ENCODE peak calls at places on chromosome 14, in seven cellular contexts. J is astrocyte of the cerebellum, Y is HL-60, I is GM12878, D is neural progenitor cell, K is fibroblast of lung, A is ascending aorta. N is an unnamed sample.

GRCh38 chr14:33596211-33597080 is 354.4 kb downstream of the EGLN3 start:
- DNase-seq in J (no peak), Y (no peak), I (no peak), D (no peak), K (no peak), A (no peak), N (no peak)

GRCh38 chr14:40656301-40656700 is 950.4 kb upstream of the LRFN5 start:
- DNase-seq in J (no peak), Y (no peak), I (no peak), D (no peak), K (no peak), A (no peak), N (no peak)

GRCh38 chr14:105485720-105486332 is 860 bp upstream of the CRIP1 start:
- DNase-seq in J (no peak), Y (no peak), I (no peak), D (peak), K (no peak), A (no peak), N (no peak)

GRCh38 chr14:65237023-65237814 is 134.9 kb upstream of the MAX start:
- DNase-seq in J (no peak), Y (no peak), I (no peak), D (no peak), K (peak), A (no peak), N (no peak)

GRCh38 chr14:85084344-85084743 is 445.6 kb upstream of the FLRT2 start:
- DNase-seq in J (no peak), Y (no peak), I (no peak), D (no peak), K (no peak), A (no peak), N (no peak)

GRCh38 chr14:53331247-53331646 is 178.1 kb upstream of the DDHD1 start:
- DNase-seq in J (no peak), Y (no peak), I (no peak), D (no peak), K (peak), A (no peak), N (no peak)

GRCh38 chr14:92539875-92540274 is 26.3 kb downstream of the RIN3 start:
- DNase-seq in J (no peak), Y (no peak), I (no peak), D (no peak), K (no peak), A (no peak), N (no peak)

GRCh38 chr14:80567905-80568512 is 356.7 kb upstream of the DIO2 start:
- DNase-seq in J (no peak), Y (no peak), I (no peak), D (no peak), K (peak), A (no peak), N (no peak)

GRCh38 chr14:100408350-100409015 is 85.3 kb downstream of the SLC25A47 start:
- DNase-seq in J (peak), Y (peak), I (no peak), D (no peak), K (peak), A (no peak), N (no peak)

DNA sequence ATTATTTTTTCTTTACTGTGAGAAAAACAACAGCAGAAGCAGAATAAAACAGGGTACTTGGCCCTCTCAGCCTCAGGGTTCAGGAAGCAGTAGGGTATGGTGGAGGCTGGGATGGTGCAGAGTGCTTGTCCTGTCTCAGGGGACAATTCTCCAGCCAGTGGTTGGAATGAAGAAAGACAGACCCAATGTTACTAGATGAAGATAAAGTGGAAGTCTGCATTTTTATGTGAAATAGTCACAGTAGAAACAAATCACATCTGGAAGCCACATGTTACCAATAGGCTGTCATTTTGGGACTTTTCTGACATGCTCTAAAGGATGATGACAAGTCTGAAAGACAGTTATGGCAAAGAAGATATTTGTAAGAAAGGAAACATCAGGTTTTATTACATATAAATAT is 32.3 kb downstream of the PROX2 start:
- DNase-seq in J (no peak), Y (no peak), I (no peak), D (no peak), K (peak), A (no peak), N (peak)
- TF ChIP-seq CTCF in J (no peak), Y (no peak), I (no peak), D (no peak), K (no peak), A (no peak), N (peak)

GRCh38 chr14:77139022-77139421 is 2.6 kb downstream of the ZDHHC22 start:
- DNase-seq in J (no peak), Y (no peak), I (no peak), D (no peak), K (no peak), A (no peak), N (no peak)

GRCh38 chr14:77141592-77142288 is at the start of gene ZDHHC22:
- DNase-seq in J (no peak), Y (no peak), I (no peak), D (no peak), K (no peak), A (no peak), N (no peak)

GRCh38 chr14:77140937-77141591 is 527 bp downstream of the ZDHHC22 start:
- DNase-seq in J (no peak), Y (no peak), I (no peak), D (peak), K (peak), A (no peak), N (no peak)

GRCh38 chr14:77140343-77140936 is 1.2 kb downstream of the ZDHHC22 start:
- DNase-seq in J (no peak), Y (no peak), I (no peak), D (peak), K (no peak), A (no peak), N (no peak)

GRCh38 chr14:77139540-77140342 is 1.9 kb downstream of the ZDHHC22 start:
- DNase-seq in J (no peak), Y (no peak), I (no peak), D (peak), K (no peak), A (no peak), N (no peak)
- H3K4me3 ChIP-seq in J (peak), Y (no peak), I (no peak), D (peak), K (no peak), A (peak), N (no peak)

DNA sequence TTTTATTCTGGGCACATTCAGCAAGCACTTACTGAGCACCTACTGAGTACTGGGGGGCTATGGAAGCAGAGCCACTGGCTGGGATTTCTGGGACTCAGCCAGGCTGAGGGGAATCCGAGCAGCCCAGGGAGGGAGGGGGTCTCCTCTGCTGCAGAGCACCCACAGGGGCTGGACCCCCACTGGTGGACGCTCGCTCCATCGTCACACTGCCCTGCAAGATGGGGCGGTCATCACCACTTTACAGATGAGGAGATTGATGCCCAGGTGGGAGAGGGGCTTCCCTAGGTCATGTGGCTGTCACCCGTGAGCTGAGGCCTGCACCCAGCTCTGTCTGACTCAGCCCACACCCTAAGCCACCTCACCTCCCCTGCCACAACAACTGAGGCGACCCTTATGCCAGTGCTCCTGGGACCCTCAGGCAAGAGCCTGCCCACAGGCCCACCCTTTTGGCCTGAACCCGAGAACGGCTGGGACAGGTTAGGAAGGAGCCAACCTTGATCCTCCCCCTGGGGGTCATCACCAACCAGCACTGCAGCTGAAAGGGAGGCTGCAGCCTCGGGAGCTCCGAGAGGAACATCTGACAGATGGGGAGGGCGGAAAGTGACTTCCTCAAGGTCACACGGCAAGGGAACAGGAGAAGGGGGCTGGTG is 74.4 kb downstream of the SERPINA3 start:
- DNase-seq in J (no peak), Y (no peak), I (no peak), D (no peak), K (no peak), A (no peak), N (no peak)
- TF ChIP-seq CTCF in J (no peak), Y (no peak), I (no peak), D (no peak), K (no peak), A (no peak), N (no peak)

GRCh38 chr14:69850086-69850735 is 29.0 kb upstream of the SMOC1 start:
- DNase-seq in J (no peak), Y (no peak), I (no peak), D (peak), K (peak), A (no peak), N (no peak)

GRCh38 chr14:69848903-69849391 is 30.3 kb upstream of the SMOC1 start:
- DNase-seq in J (no peak), Y (no peak), I (no peak), D (no peak), K (no peak), A (no peak), N (no peak)

GRCh38 chr14:69848156-69848555 is 31.1 kb upstream of the SMOC1 start:
- DNase-seq in J (no peak), Y (no peak), I (no peak), D (no peak), K (no peak), A (no peak), N (no peak)

GRCh38 chr14:69852897-69853296 is 26.3 kb upstream of the SMOC1 start:
- DNase-seq in J (no peak), Y (no peak), I (no peak), D (no peak), K (no peak), A (no peak), N (no peak)

DNA sequence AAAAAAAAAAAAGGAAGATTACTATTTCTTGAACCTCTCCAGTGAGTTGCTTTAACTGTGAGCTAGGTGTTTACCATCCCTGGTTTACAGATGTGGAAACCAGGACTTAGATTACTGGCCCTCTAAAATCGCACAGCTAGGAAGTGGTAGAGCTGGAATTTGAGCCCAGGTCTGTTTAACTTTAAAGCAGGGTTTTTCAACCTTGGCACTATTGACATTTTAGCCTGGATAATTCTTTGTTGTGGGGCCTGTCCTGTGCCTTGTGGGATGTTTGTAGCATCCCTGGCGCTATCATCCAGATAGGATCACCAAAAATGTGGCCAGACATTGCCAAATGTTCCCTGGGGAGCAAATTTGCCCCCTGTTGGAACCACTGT is 28.5 kb upstream of the SMOC1 start:
- DNase-seq in J (no peak), Y (no peak), I (no peak), D (no peak), K (no peak), A (no peak), N (no peak)
- H3K4me3 ChIP-seq in J (no peak), Y (no peak), I (no peak), D (no peak), K (no peak), A (no peak), N (no peak)

DNA sequence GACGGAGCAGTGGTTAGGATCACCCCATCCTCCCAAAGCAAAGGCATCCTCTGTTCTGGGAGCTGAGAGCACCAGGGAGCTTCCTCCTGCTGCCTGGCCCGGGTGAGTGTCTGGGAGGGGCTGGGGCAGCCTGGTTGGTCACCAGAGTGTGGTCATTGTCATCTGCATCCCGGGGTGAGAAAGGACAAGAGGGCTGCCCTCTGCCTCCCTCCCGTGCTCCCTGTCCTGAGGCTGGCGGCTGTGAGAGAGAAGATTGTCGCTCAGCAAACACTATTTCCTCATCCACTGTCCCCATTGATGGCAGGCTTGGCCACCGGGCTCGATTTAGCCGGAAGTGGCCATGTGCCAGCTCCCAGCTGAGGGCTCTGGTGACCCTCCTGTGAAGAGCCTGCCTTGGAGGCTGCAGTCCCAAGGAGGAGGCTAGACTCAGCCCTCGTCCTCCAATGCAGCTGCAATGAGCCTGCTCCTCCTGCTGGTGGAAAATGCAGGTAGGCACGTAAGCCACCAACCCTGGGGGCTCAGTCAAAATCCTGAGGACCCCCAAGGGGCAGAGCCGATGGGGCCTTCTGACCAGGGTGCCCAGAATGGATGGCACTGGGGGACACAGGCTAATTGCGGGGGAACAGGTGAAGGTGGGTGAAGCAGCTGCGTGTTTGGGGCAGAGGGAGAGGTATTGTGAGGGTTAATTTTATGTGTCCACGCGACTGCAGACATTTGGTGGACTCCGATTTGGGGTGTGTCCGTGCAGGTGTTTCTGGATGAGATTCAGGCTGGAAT is 155.7 kb downstream of the KIF26A start:
- DNase-seq in J (no peak), Y (no peak), I (no peak), D (peak), K (no peak), A (no peak), N (no peak)
- TF ChIP-seq CTCF in J (no peak), Y (no peak), I (peak), D (peak), K (no peak), A (no peak), N (no peak)

DNA sequence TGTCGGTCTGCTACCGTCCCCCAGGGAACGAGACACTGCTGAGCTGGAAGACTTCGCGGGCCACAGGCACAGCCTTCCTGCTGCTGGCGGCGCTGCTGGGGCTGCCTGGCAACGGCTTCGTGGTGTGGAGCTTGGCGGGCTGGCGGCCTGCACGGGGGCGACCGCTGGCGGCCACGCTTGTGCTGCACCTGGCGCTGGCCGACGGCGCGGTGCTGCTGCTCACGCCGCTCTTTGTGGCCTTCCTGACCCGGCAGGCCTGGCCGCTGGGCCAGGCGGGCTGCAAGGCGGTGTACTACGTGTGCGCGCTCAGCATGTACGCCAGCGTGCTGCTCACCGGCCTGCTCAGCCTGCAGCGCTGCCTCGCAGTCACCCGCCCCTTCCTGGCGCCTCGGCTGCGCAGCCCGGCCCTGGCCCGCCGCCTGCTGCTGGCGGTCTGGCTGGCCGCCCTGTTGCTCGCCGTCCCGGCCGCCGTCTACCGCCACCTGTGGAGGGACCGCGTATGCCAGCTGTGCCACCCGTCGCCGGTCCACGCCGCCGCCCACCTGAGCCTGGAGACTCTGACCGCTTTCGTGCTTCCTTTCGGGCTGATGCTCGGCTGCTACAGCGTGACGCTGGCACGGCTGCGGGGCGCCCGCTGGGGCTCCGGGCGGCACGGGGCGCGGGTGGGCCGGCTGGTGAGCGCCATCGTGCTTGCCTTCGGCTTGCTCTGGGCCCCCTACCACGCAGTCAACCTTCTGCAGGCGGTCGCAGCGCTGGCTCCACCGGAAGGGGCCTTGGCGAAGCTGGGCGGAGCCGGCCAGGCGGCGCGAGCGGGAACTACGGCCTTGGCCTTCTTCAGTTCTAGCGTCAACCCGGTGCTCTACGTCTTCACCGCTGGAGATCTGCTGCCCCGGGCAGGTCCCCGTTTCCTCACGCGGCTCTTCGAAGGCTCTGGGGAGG is at the start of gene LTB4R:
- DNase-seq in J (peak), Y (peak), I (no peak), D (no peak), K (peak), A (no peak), N (no peak)
- H3K4me3 ChIP-seq in J (peak), Y (peak), I (peak), D (no peak), K (no peak), A (peak), N (peak)

DNA sequence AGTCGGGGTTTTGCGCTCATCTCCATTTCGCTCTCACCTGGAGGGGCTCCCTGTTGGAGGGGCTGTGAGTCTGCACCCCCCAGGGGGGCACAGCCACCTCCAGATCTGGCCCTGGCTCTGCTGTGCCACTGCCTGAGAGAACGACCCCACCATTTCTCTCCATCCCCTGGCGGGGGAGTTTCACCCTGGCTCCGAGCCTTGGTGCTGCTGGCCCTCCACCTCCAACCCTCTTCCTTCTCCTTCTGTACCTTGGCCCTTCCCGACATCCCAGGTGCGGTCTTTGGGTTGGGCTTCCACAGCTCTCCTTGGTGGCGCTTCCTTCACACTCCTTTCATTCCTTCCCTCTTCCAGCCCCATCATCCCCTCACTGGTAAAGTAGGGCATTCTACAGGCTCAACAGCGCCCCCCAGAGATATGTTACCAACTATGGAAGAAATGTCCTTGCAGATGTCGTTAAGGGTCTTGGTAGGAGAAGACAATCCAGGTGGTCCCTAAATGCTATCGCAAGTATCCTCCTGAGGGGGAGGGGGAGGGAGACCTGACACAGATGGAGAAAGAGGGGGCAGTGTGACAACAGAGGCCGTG is 16.3 kb downstream of the SERPINA1 start:
- DNase-seq in J (no peak), Y (no peak), I (no peak), D (peak), K (no peak), A (no peak), N (no peak)
- TF ChIP-seq CTCF in J (peak), Y (no peak), I (peak), D (peak), K (no peak), A (no peak), N (no peak)

GRCh38 chr14:20503905-20504304 is 1.4 kb upstream of the RNASE10 start:
- DNase-seq in J (no peak), Y (no peak), I (no peak), D (no peak), K (no peak), A (no peak), N (no peak)
- H3K4me3 ChIP-seq in J (no peak), Y (no peak), I (no peak), D (no peak), K (no peak), A (no peak), N (no peak)

DNA sequence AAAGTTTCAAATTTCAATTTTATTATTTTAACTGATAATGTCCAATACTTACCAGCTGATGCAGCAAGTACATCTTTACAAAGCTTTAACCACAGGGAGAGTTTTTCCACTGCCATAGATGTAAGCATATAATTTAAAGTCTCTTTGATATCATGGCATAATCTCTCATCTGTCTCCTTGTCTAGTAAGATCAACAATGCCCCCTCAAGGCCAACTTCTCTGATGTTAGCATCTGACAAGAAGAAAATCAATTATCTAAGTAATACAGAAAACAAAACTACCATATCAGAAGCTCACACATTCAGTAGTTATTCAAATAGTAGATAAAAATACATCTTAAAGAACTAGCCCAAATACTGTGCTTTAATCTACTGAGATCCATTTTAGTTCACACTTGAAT is 94.2 kb downstream of the HEATR5A start:
- DNase-seq in J (peak), Y (no peak), I (no peak), D (no peak), K (peak), A (no peak), N (peak)
- TF ChIP-seq CTCF in J (peak), Y (no peak), I (no peak), D (no peak), K (peak), A (no peak), N (no peak)